ENCODE peak calls at places on chromosomes 6 and 20, in seven cellular contexts. X is colonic mucosa, T is tibial nerve, H is sigmoid colon, U is ascending aorta, N is heart left ventricle, F is IMR-90. A is an unnamed sample. For H3K9me3, the result is how much of the 10 kb centered on the place peaks cover.

GRCh38 chr20:20736303-20736702 is 23.9 kb upstream of the RALGAPA2 start:
- DNase-seq in H (no peak), U (no peak), X (no peak), T (no peak), F (no peak), N (no peak), A (no peak)

GRCh38 chr6:40822619-40823018 is 216.4 kb downstream of the UNC5CL start:
- DNase-seq in U (no peak), H (no peak), F (no peak), X (no peak), N (no peak), T (no peak), A (no peak)

GRCh38 chr20:2625062-2625461 is 27.4 kb upstream of the NOP56 start:
- DNase-seq in H (no peak), U (no peak), N (no peak), T (no peak), X (no peak), F (no peak), A (no peak)

GRCh38 chr6:85643530-85644373 is 1.1 kb upstream of the SYNCRIP start:
- DNase-seq in X (peak), U (peak), T (peak), N (peak), H (peak), F (peak), A (peak)

GRCh38 chr20:16123623-16124022 is 449.6 kb downstream of the KIF16B start:
- DNase-seq in H (no peak), U (no peak), T (no peak), N (no peak), X (no peak), F (no peak), A (peak)

GRCh38 chr20:19944772-19945459 is 72.2 kb upstream of the NAA20 start:
- DNase-seq in T (no peak), F (peak), N (no peak), X (no peak), H (no peak), U (no peak), A (peak)

GRCh38 chr6:40399888-40400468 is 187.2 kb downstream of the LRFN2 start:
- DNase-seq in F (no peak), N (no peak), T (no peak), U (no peak), H (no peak), X (no peak), A (no peak)

GRCh38 chr6:28809947-28810654 is 113.7 kb downstream of the TRIM27 start:
- DNase-seq in H (no peak), N (no peak), T (no peak), X (no peak), F (no peak), U (no peak), A (no peak)

GRCh38 chr6:582370-582769 is 74.5 kb downstream of the HUS1B start:
- DNase-seq in U (no peak), T (no peak), F (peak), H (no peak), X (no peak), N (no peak), A (peak)

GRCh38 chr6:109406196-109406595 is 23.9 kb upstream of the CD164 start:
- DNase-seq in N (no peak), U (no peak), H (no peak), X (no peak), F (peak), T (no peak), A (no peak)

GRCh38 chr6:8562133-8562532 is 126.8 kb upstream of the SLC35B3 start:
- DNase-seq in N (no peak), H (no peak), U (no peak), X (no peak), F (no peak), T (no peak), A (no peak)

GRCh38 chr6:8558953-8559352 is 123.6 kb upstream of the SLC35B3 start:
- DNase-seq in F (no peak), U (no peak), X (no peak), T (no peak), N (no peak), H (no peak), A (no peak)

GRCh38 chr6:8552023-8552422 is 116.7 kb upstream of the SLC35B3 start:
- DNase-seq in U (no peak), X (no peak), N (no peak), T (no peak), F (no peak), H (no peak), A (no peak)

GRCh38 chr6:8556370-8557018 is 121.1 kb upstream of the SLC35B3 start:
- DNase-seq in U (no peak), X (no peak), F (peak), T (no peak), N (no peak), H (no peak), A (peak)

GRCh38 chr6:8557019-8557748 is 121.8 kb upstream of the SLC35B3 start:
- DNase-seq in U (no peak), T (no peak), X (no peak), N (no peak), F (no peak), H (no peak), A (no peak)
- H3K9me3 ChIP-seq in U (under half), T (under half), X (under half), N (under half), F (under half), H (under half), A (under half)

GRCh38 chr6:45965787-45966186 is 49.9 kb downstream of the CLIC5 start:
- DNase-seq in X (no peak), H (no peak), F (peak), N (no peak), T (no peak), U (no peak), A (no peak)
- H3K27ac ChIP-seq in X (no peak), H (no peak), F (no peak), N (peak), T (no peak), U (no peak), A (peak)

DNA sequence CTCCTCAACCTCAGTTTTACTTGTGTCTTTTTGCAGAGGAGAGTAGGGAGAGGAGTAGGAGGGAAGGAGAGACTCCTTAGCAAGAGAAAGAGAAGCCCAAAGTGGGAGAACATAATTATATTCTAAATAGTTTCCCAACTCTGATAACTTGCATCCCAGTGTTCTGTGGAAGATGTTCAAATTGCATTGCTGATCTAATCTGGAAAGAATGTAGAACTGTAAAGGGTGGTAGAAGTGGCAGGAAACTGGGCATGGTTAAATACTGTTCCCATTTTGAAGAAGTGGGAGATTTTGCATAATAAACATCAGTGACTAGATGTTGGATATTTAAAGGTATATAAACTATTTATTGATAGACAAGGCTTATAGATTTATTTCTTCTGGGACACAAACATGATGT is 42.6 kb upstream of the HMGN3 start:
- DNase-seq in F (peak), H (no peak), T (no peak), X (no peak), U (no peak), N (no peak), A (peak)
- H3K4me3 ChIP-seq in F (no peak), H (no peak), T (no peak), X (no peak), U (no peak), N (no peak), A (no peak)

GRCh38 chr20:41604002-41604401 is 14.2 kb downstream of the CHD6 start:
- DNase-seq in X (no peak), H (no peak), F (no peak), U (no peak), T (no peak), N (no peak), A (no peak)
- H3K9me3 ChIP-seq in X (under half), H (under half), F (under half), U (under half), T (under half), N (under half), A (under half)

GRCh38 chr6:132132420-132132819 is 181.2 kb upstream of the CCN2 start:
- DNase-seq in X (no peak), N (no peak), U (no peak), T (no peak), H (no peak), F (peak), A (peak)

GRCh38 chr6:132131777-132132176 is 180.6 kb upstream of the CCN2 start:
- DNase-seq in N (peak), F (peak), H (no peak), U (peak), T (no peak), X (no peak), A (peak)

GRCh38 chr6:132132911-132133639 is 181.9 kb upstream of the CCN2 start:
- DNase-seq in U (no peak), H (no peak), N (no peak), T (no peak), X (no peak), F (peak), A (peak)

GRCh38 chr6:132135409-132135808 is 184.2 kb upstream of the CCN2 start:
- DNase-seq in U (no peak), F (no peak), N (no peak), H (no peak), T (no peak), X (no peak), A (no peak)

DNA sequence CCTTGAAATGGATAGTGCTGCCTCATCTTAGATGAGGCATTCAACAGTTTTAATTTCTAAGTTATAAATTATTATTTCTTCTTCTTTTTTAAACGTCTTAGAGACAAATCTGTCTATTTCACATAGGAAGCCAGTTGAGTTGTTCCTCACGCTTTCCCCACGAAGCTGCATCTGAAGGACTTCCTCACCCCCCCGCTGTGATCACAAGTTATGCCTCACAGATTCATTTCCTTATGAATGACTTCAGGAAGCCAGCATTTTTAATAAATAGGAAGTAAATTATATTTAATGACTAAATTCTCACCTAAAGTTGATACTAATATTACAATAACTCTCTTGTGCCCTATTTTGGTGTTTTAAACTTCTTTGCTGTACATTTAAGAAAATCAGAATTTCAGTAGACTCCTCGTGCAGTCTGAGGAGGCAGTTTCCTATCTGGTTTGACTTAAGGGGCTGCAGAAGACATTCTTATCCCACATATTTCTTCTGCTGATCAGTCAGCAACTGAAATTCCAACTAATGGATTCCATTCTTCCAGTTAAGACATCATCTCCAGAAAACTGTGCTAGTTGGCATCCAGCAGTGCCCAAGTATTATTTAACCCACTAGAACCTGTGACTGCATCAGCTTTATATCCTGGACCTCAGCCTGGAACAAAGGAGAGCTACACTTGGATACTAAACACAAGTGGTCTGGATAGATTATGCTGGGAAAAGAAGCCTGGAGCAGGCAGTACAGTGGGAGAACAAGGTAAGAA is 182.7 kb upstream of the CCN2 start:
- DNase-seq in N (no peak), U (no peak), X (no peak), H (peak), F (peak), T (no peak), A (no peak)
- H3K27ac ChIP-seq in N (no peak), U (peak), X (no peak), H (no peak), F (peak), T (no peak), A (peak)

GRCh38 chr20:25859649-25860530 is 163.2 kb upstream of the ZNF337 start:
- DNase-seq in H (peak), T (no peak), X (peak), F (no peak), N (peak), U (no peak), A (peak)
- H3K4me3 ChIP-seq in H (peak), T (no peak), X (no peak), F (no peak), N (peak), U (peak), A (no peak)